ENCODE peak calls at places on chromosomes 3 and 15, in eight cellular contexts. Y is AG10803, P is amygdala, K is coronary artery, R is NCI-H2107, U is ureter, O is fibroblast of mammary gland, B is endodermal cell. V is an unnamed sample.

GRCh38 chr3:10748040-10748439 is 68.0 kb upstream of the SLC6A11 start:
- DNase-seq in Y (no peak), P (no peak), K (peak), R (no peak), U (no peak), O (no peak), B (peak), V (no peak)

GRCh38 chr15:41981373-41982132 is 9.2 kb upstream of the EHD4 start:
- DNase-seq in Y (no peak), P (no peak), K (peak), R (no peak), U (peak), O (no peak), B (peak), V (no peak)

GRCh38 chr15:45891766-45892165 is 256.9 kb downstream of the SQOR start:
- DNase-seq in Y (peak), P (no peak), K (no peak), R (no peak), U (peak), O (no peak), B (no peak), V (no peak)

GRCh38 chr15:39358441-39359041 is 222.3 kb upstream of the THBS1 start:
- DNase-seq in Y (peak), P (no peak), K (no peak), R (no peak), U (peak), O (peak), B (no peak), V (no peak)

GRCh38 chr3:99484871-99485270 is 153.5 kb upstream of the COL8A1 start:
- DNase-seq in Y (peak), P (no peak), K (no peak), R (no peak), U (no peak), O (peak), B (no peak), V (no peak)

GRCh38 chr3:8617921-8618320 is 26.7 kb downstream of the SSUH2 start:
- DNase-seq in Y (no peak), P (no peak), K (no peak), R (no peak), U (no peak), O (no peak), B (no peak), V (no peak)

GRCh38 chr3:153163349-153164008 is 1.5 kb downstream of the RAP2B start:
- DNase-seq in Y (peak), P (no peak), K (no peak), R (no peak), U (no peak), O (peak), B (no peak), V (no peak)

GRCh38 chr3:195064300-195064931 is 206.5 kb downstream of the XXYLT1 start:
- DNase-seq in Y (no peak), P (no peak), K (no peak), R (no peak), U (no peak), O (no peak), B (no peak), V (no peak)

GRCh38 chr3:129888739-129889138 is 4.8 kb downstream of the TMCC1 start:
- DNase-seq in Y (peak), P (no peak), K (no peak), R (no peak), U (no peak), O (peak), B (no peak), V (no peak)

GRCh38 chr3:138463724-138464489 is 29.5 kb downstream of the ESYT3 start:
- DNase-seq in Y (no peak), P (no peak), K (no peak), R (no peak), U (no peak), O (no peak), B (no peak), V (no peak)

GRCh38 chr3:24830230-24831152 is 335.8 kb upstream of the THRB start:
- DNase-seq in Y (no peak), P (no peak), K (no peak), R (peak), U (no peak), O (no peak), B (peak), V (no peak)

GRCh38 chr15:62781081-62781497 is 261.5 kb upstream of the TPM1 start:
- DNase-seq in Y (no peak), P (no peak), K (no peak), R (no peak), U (no peak), O (no peak), B (no peak), V (no peak)

V was measured in T-cell.